ENCODE peak calls at places on chromosomes 7 and 10, in seven cellular contexts. E, U, D, P, C, O and H are unnamed samples.

GRCh38 chr10:12252882-12253546 is 57.0 kb downstream of the CDC123 start:
- DNase-seq in E (no peak), U (peak), D (no peak), P (no peak), C (no peak), O (no peak), H (no peak)

GRCh38 chr7:114921636-114922150 is at the start of gene MDFIC:
- DNase-seq in E (no peak), U (no peak), D (no peak), P (peak), C (no peak), O (peak), H (peak)

GRCh38 chr7:108420482-108420908 is 35.7 kb downstream of the NRCAM start:
- DNase-seq in E (no peak), U (no peak), D (no peak), P (no peak), C (no peak), O (no peak), H (no peak)

GRCh38 chr7:51313276-51314035 is 3.2 kb downstream of the COBL start:
- DNase-seq in E (no peak), U (no peak), D (no peak), P (no peak), C (no peak), O (no peak), H (no peak)

GRCh38 chr7:158689500-158689899 is 15.1 kb downstream of the NCAPG2 start:
- DNase-seq in E (no peak), U (no peak), D (no peak), P (no peak), C (no peak), O (no peak), H (no peak)

GRCh38 chr7:101169110-101169837 is 3.9 kb upstream of the VGF start:
- DNase-seq in E (no peak), U (no peak), D (no peak), P (no peak), C (no peak), O (no peak), H (no peak)

GRCh38 chr10:123149568-123150228 is 1.8 kb downstream of the HMX2 start:
- DNase-seq in E (no peak), U (peak), D (no peak), P (no peak), C (no peak), O (no peak), H (no peak)

GRCh38 chr10:80538481-80539185 is 931 bp downstream of the SH2D4B start:
- DNase-seq in E (peak), U (no peak), D (peak), P (no peak), C (no peak), O (no peak), H (no peak)

GRCh38 chr10:71461917-71462641 is 65.4 kb downstream of the CDH23 start:
- DNase-seq in E (no peak), U (no peak), D (no peak), P (no peak), C (no peak), O (no peak), H (no peak)

GRCh38 chr10:12911795-12912194 is 89.7 kb downstream of the CCDC3 start:
- DNase-seq in E (no peak), U (no peak), D (no peak), P (no peak), C (no peak), O (no peak), H (no peak)

GRCh38 chr7:28641752-28642546 is 229.6 kb downstream of the CREB5 start:
- DNase-seq in E (no peak), U (no peak), D (no peak), P (no peak), C (no peak), O (no peak), H (no peak)

GRCh38 chr7:5630670-5631069 is 150.8 kb downstream of the RNF216 start:
- DNase-seq in E (no peak), U (no peak), D (no peak), P (no peak), C (no peak), O (no peak), H (no peak)

DNA sequence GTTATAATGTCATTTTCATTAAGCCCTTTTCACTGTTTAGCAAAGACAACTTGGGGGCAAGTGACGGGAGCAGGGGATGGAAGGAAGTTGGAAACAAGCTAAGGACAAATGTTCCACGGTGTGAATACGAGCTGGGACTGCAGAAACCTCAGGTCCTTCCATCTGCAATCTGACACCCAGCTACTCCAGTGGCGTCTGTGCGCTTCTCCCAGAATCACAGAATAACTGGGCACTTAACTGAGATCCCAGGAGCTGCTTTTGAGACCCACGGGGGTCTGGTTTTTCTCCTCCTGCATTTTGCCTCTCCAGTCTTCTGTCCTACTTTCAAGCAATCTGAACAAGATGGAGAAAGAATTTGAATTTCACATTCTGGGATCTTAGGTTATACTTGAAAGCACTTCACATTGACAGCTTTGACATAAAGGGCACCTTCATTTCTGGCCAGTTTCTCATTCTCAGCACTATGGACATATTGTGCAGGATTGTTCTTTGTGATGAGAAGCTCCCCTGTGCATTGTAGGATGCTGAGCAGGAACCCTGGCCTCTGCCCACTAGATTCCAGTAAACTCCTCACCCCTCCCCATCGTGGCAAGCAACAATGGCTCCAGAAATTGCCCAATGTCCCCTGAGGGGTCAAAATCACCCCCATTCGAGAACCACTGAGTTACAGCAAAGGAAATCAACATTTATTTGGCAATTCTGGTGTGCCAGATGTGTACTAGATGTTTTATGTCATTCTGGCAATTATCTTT is 194.1 kb downstream of the CACNB2 start:
- DNase-seq in E (no peak), U (peak), D (no peak), P (no peak), C (no peak), O (no peak), H (no peak)
- TF ChIP-seq POLR2A in E (no peak), U (no peak), D (no peak), P (no peak), C (no peak), O (no peak), H (no peak)

GRCh38 chr10:1488970-1489548 is 248.3 kb downstream of the ADARB2 start:
- DNase-seq in E (no peak), U (no peak), D (no peak), P (no peak), C (no peak), O (no peak), H (no peak)
- TF ChIP-seq POLR2A in E (no peak), U (no peak), D (no peak), P (no peak), C (no peak), O (no peak), H (no peak)

DNA sequence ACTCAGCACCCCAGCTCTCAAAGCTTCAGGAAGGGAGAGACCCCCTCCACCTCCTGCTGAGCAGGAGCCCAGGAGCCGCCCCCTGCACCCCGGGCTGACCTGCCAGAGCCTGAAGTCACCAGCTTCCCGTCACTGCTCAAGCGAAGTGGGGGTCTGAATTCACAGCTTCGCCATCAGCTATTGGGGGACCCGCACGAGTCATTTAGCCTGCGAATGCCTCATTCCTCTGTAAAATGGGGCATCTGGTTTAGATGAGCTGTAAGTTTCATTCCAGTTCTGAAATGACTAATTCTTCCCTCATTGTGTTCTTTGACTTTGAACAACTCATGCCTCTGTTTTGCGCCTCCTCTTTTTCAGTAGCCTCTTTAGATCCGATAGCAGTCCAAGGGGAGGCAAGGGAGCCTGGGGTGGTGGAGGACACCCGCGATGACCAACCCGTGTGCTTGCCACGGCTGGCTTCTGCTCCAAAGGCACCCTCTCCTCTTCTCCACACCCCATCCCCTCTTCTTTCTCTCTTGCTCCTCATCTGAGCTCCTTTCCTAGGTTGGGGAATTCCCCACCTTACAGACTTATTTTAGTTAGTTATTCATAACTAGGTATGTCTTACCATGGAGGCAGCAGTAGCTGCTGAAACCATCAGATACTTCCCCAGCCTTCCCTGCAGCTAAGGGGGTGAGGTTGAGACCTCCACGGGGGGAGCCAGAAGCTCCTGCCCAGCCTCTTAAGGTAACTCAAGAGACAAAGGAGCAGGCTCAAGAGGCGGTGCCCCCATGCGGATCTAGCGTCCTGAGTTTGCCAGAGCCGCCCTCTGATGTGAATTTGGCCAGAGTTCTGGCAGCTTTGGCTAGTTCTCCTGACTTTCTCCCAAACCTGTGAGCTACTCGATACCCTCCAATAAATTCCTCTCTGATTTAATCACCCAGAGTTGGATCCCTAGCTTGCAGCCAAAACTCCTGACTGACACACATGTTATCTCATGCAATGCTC is 47.7 kb downstream of the RBM17 start:
- DNase-seq in E (no peak), U (peak), D (peak), P (no peak), C (no peak), O (no peak), H (peak)
- TF ChIP-seq POLR2A in E (no peak), U (peak), D (no peak), P (no peak), C (no peak), O (no peak), H (no peak)

GRCh38 chr7:44212581-44213184 is 11.9 kb downstream of the YKT6 start:
- DNase-seq in E (no peak), U (no peak), D (peak), P (peak), C (no peak), O (no peak), H (peak)

GRCh38 chr7:44211126-44211675 is 10.4 kb downstream of the YKT6 start:
- DNase-seq in E (no peak), U (no peak), D (peak), P (peak), C (no peak), O (no peak), H (peak)

GRCh38 chr7:44212018-44212417 is 11.2 kb downstream of the YKT6 start:
- DNase-seq in E (no peak), U (no peak), D (peak), P (peak), C (no peak), O (no peak), H (peak)

GRCh38 chr7:44213872-44214595 is 13.3 kb downstream of the YKT6 start:
- DNase-seq in E (no peak), U (peak), D (peak), P (no peak), C (peak), O (no peak), H (peak)

DNA sequence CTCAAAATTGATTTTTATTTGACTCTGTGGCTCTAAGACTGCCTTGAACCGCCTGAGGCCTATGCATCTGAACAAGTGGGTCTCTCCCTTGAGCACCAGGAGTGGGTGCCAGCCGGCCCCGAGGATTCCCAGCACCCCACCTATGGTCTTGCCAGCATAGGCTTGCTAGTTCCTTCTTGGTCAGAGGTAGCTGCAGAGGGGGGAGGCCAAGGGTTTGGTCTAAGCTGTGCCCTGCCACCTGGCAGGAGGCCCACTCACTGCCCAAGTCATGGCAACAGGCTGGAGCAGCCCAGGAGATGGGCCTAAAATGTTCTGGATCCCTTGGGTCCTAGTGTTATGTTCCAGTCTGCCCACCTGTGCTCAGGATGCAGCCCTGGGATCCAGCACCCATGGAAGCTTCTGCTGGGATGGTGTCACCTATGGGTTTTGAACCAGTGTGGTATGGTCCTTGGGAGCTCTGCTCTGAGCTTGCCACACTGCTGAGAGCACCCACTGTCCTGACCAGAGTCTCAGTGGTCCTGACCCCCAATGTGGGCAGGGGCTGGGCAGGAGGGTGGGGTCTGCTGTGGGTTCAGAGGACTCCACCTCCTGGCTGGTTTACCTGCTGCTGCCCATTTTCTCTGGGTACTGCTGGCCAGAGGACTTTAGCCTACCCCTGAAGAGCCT is 12.6 kb downstream of the YKT6 start:
- DNase-seq in E (no peak), U (no peak), D (peak), P (no peak), C (no peak), O (no peak), H (peak)
- TF ChIP-seq POLR2A in E (no peak), U (no peak), D (no peak), P (no peak), C (no peak), O (no peak), H (no peak)

DNA sequence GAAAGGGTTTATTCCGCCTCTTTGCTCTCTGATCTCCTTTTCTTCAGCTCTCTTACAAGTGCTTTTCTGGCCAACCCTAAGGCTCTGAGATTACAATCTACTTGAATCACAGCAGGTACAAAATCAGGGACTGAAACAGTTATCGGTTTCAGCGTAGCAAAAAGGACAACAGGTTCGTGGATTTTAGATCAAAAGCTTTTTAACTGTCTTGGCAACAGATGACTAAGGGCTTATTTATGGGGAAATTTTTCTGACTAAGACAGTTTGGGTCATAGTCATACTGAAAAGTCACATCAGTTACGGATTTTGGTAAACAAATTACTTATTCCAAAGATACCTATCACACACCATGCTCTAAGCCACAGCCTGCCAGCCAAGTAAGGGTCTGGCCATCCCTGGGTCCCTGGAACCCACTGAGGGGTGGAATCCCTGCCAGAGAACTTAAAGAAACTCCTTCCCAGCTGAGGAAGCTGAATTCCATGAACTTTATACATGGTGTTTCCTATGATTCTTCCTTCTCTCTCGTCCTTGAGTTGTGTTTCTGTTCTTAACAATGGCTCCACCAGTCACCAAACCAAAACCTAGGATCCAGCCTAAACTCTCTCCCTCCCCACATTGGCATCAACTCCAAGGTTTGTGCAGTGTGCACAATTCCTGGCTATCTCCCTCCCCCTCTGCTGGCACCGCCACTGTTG is 169.3 kb downstream of the FAM107B start:
- DNase-seq in E (peak), U (peak), D (no peak), P (no peak), C (peak), O (no peak), H (no peak)
- TF ChIP-seq POLR2A in E (no peak), U (peak), D (no peak), P (no peak), C (no peak), O (no peak), H (no peak)

DNA sequence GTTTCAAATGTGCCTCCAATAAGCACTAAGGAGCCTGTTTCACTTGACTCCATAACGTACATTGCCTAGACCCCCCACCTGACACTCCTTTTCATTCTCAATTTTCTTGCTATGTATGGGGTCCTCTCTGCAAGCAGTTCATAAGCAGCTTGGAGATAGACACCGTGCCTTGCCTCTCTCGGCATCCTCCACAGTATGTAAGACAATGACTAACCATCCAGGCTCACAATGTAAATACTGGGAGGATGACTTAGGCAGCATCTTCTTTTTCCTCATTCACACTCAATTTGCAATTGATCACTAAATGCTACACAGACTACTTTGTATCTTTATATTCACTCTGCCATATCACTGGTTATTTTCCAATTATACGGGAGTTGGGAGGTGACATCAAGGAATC is 22.8 kb upstream of the CABCOCO1 start:
- DNase-seq in E (no peak), U (peak), D (no peak), P (no peak), C (no peak), O (no peak), H (no peak)
- TF ChIP-seq POLR2A in E (no peak), U (no peak), D (no peak), P (no peak), C (no peak), O (no peak), H (no peak)